ENCODE peak calls at places on chromosome 22, in four cellular contexts. S is AG04450; E is stimulated activated CD4-positive, alpha-beta T cell treated with anti-CD3 and anti-CD28 coated beads, Interleukin-12 subunit alpha, Interleukin-12 subunit beta, amount 100 ng/mL, for 4 hours; K is HCEC 1CT. N is an unnamed sample.

GRCh38 chr22:50468626-50469025 is 6.2 kb downstream of the SBF1 start:
- DNase-seq in S (no peak), E (no peak), K (no peak), N (no peak)

GRCh38 chr22:22692707-22693530 is 48.5 kb downstream of the GGTLC2 start:
- DNase-seq in S (no peak), E (peak; percentile 68), K (peak; percentile 68), N (peak; percentile 40)

GRCh38 chr22:39184586-39185577 is 32.4 kb upstream of the CBX7 start:
- DNase-seq in S (no peak), E (no peak), K (no peak), N (no peak)

GRCh38 chr22:45783021-45783420 is 111.4 kb downstream of the ATXN10 start:
- DNase-seq in S (no peak), E (no peak), K (no peak), N (no peak)

GRCh38 chr22:31829505-31829904 is 75.7 kb downstream of the DEPDC5 start:
- DNase-seq in S (peak; percentile 82), E (peak; percentile 31), K (peak; percentile 93), N (peak; percentile 20)

GRCh38 chr22:27032121-27032761 is 374.9 kb downstream of the MIAT start:
- DNase-seq in S (no peak), E (no peak), K (no peak), N (peak; percentile 49)

GRCh38 chr22:31579835-31580242 is 82.2 kb downstream of the PISD start:
- DNase-seq in S (no peak), E (no peak), K (no peak), N (peak; percentile 33)

GRCh38 chr22:40855960-40856512 is 403 bp downstream of the ST13 start:
- DNase-seq in S (no peak), E (no peak), K (peak; percentile 19), N (no peak)

GRCh38 chr22:29661355-29661754 is 57.9 kb downstream of the NF2 start:
- DNase-seq in S (no peak), E (no peak), K (peak; percentile 5), N (no peak)

GRCh38 chr22:39215430-39216142 is 29.2 kb downstream of the PDGFB start:
- DNase-seq in S (no peak), E (no peak), K (no peak), N (no peak)

GRCh38 chr22:22855617-22856308 is 31.9 kb upstream of the IGLL5 start:
- DNase-seq in S (no peak), E (no peak), K (no peak), N (no peak)

GRCh38 chr22:41969110-41969646 is at the start of gene SEPTIN3:
- DNase-seq in S (no peak), E (no peak), K (no peak), N (no peak)

GRCh38 chr22:44583854-44584253 is 85.8 kb upstream of the RTL6 start:
- DNase-seq in S (no peak), E (no peak), K (no peak), N (no peak)